ENCODE peak calls at places on chromosomes 12 and 14, in seven cellular contexts. One of them, this sample, is unnamed.

GRCh38 chr12:62272936-62273552 is 12.8 kb downstream of the USP15 start:
- DNase-seq in stimulated activated CD4-positive, alpha-beta T cell treated with anti-CD3 and anti-CD28 coated beads, Interleukin-1b, Interleukin-23, amount 100 ng/mL, for 1 hour: no peak
- DNase-seq in HepG2: no peak
- DNase-seq in WTC11: no peak
- DNase-seq in LoVo: no peak
- DNase-seq in AG08396: no peak
- DNase-seq in glutamatergic neuron: no peak
- DNase-seq in this sample: no peak

GRCh38 chr12:95637471-95638155 is 86.3 kb upstream of the USP44 start:
- DNase-seq in HepG2: no peak
- DNase-seq in glutamatergic neuron: no peak
- DNase-seq in WTC11: no peak
- DNase-seq in LoVo: no peak
- DNase-seq in AG08396: peak
- DNase-seq in stimulated activated CD4-positive, alpha-beta T cell treated with anti-CD3 and anti-CD28 coated beads, Interleukin-1b, Interleukin-23, amount 100 ng/mL, for 1 hour: no peak
- DNase-seq in this sample: no peak

GRCh38 chr14:104343690-104344640 is 205.6 kb downstream of the KIF26A start:
- DNase-seq in AG08396: no peak
- DNase-seq in WTC11: peak
- DNase-seq in LoVo: no peak
- DNase-seq in glutamatergic neuron: no peak
- DNase-seq in HepG2: no peak
- DNase-seq in stimulated activated CD4-positive, alpha-beta T cell treated with anti-CD3 and anti-CD28 coated beads, Interleukin-1b, Interleukin-23, amount 100 ng/mL, for 1 hour: no peak
- DNase-seq in this sample: no peak

GRCh38 chr12:68036642-68037041 is 47.4 kb downstream of the IFNG-AS1 start:
- DNase-seq in AG08396: no peak
- DNase-seq in stimulated activated CD4-positive, alpha-beta T cell treated with anti-CD3 and anti-CD28 coated beads, Interleukin-1b, Interleukin-23, amount 100 ng/mL, for 1 hour: no peak
- DNase-seq in glutamatergic neuron: no peak
- DNase-seq in LoVo: no peak
- DNase-seq in HepG2: no peak
- DNase-seq in WTC11: no peak
- DNase-seq in this sample: no peak

GRCh38 chr12:113961921-113962710 is 4.0 kb downstream of the RBM19 start:
- DNase-seq in HepG2: peak
- DNase-seq in WTC11: no peak
- DNase-seq in stimulated activated CD4-positive, alpha-beta T cell treated with anti-CD3 and anti-CD28 coated beads, Interleukin-1b, Interleukin-23, amount 100 ng/mL, for 1 hour: no peak
- DNase-seq in glutamatergic neuron: no peak
- DNase-seq in LoVo: no peak
- DNase-seq in AG08396: peak
- DNase-seq in this sample: no peak

GRCh38 chr14:23398348-23398747 is 9.7 kb downstream of the MYH6 start:
- DNase-seq in LoVo: no peak
- DNase-seq in HepG2: no peak
- DNase-seq in glutamatergic neuron: no peak
- DNase-seq in WTC11: no peak
- DNase-seq in stimulated activated CD4-positive, alpha-beta T cell treated with anti-CD3 and anti-CD28 coated beads, Interleukin-1b, Interleukin-23, amount 100 ng/mL, for 1 hour: no peak
- DNase-seq in AG08396: no peak
- DNase-seq in this sample: no peak

GRCh38 chr12:108828774-108829173 is 28.6 kb downstream of the SSH1 start:
- DNase-seq in LoVo: no peak
- DNase-seq in AG08396: no peak
- DNase-seq in HepG2: no peak
- DNase-seq in stimulated activated CD4-positive, alpha-beta T cell treated with anti-CD3 and anti-CD28 coated beads, Interleukin-1b, Interleukin-23, amount 100 ng/mL, for 1 hour: no peak
- DNase-seq in glutamatergic neuron: no peak
- DNase-seq in WTC11: no peak
- DNase-seq in this sample: no peak

GRCh38 chr12:116423053-116423452 is 136.1 kb upstream of the MAP1LC3B2 start:
- DNase-seq in LoVo: no peak
- DNase-seq in AG08396: peak
- DNase-seq in stimulated activated CD4-positive, alpha-beta T cell treated with anti-CD3 and anti-CD28 coated beads, Interleukin-1b, Interleukin-23, amount 100 ng/mL, for 1 hour: no peak
- DNase-seq in WTC11: no peak
- DNase-seq in HepG2: no peak
- DNase-seq in glutamatergic neuron: no peak
- DNase-seq in this sample: no peak

GRCh38 chr14:93970967-93971634 is 5.3 kb downstream of the ASB2 start:
- DNase-seq in WTC11: no peak
- DNase-seq in LoVo: no peak
- DNase-seq in AG08396: no peak
- DNase-seq in stimulated activated CD4-positive, alpha-beta T cell treated with anti-CD3 and anti-CD28 coated beads, Interleukin-1b, Interleukin-23, amount 100 ng/mL, for 1 hour: no peak
- DNase-seq in HepG2: no peak
- DNase-seq in glutamatergic neuron: peak
- DNase-seq in this sample: peak

GRCh38 chr14:24232645-24233537 is at the start of gene GMPR2:
- DNase-seq in WTC11: no peak
- DNase-seq in stimulated activated CD4-positive, alpha-beta T cell treated with anti-CD3 and anti-CD28 coated beads, Interleukin-1b, Interleukin-23, amount 100 ng/mL, for 1 hour: no peak
- DNase-seq in glutamatergic neuron: no peak
- DNase-seq in AG08396: peak
- DNase-seq in HepG2: no peak
- DNase-seq in LoVo: no peak
- DNase-seq in this sample: no peak

GRCh38 chr12:14910090-14910915 is 24.6 kb upstream of the MGP start:
- DNase-seq in WTC11: no peak
- DNase-seq in glutamatergic neuron: no peak
- DNase-seq in HepG2: no peak
- DNase-seq in stimulated activated CD4-positive, alpha-beta T cell treated with anti-CD3 and anti-CD28 coated beads, Interleukin-1b, Interleukin-23, amount 100 ng/mL, for 1 hour: no peak
- DNase-seq in LoVo: no peak
- DNase-seq in AG08396: no peak
- DNase-seq in this sample: no peak

GRCh38 chr14:101001311-101002069 is 98.0 kb upstream of the RTL1 start:
- DNase-seq in stimulated activated CD4-positive, alpha-beta T cell treated with anti-CD3 and anti-CD28 coated beads, Interleukin-1b, Interleukin-23, amount 100 ng/mL, for 1 hour: no peak
- DNase-seq in AG08396: peak
- DNase-seq in glutamatergic neuron: no peak
- DNase-seq in HepG2: no peak
- DNase-seq in WTC11: no peak
- DNase-seq in LoVo: no peak
- DNase-seq in this sample: no peak